ENCODE peak calls at places on chromosomes 4 and X, in four cellular contexts. One of them, this sample, is unnamed.

GRCh38 chr4:101232074-101232776 is 115.1 kb downstream of the PPP3CA start:
- DNase-seq in brain microvascular endothelial cell: peak; percentile 90
- DNase-seq in WERI-Rb-1: no peak
- DNase-seq in left ventricle myocardium inferior: no peak
- DNase-seq in this sample: no peak

GRCh38 chrX:2370436-2370835 is 130.3 kb downstream of the DHRSX start:
- DNase-seq in left ventricle myocardium inferior: no peak
- DNase-seq in WERI-Rb-1: no peak
- DNase-seq in brain microvascular endothelial cell: no peak
- DNase-seq in this sample: no peak

GRCh38 chr4:153117554-153117953 is 86.7 kb upstream of the TRIM2 start:
- DNase-seq in WERI-Rb-1: no peak
- DNase-seq in brain microvascular endothelial cell: no peak
- DNase-seq in left ventricle myocardium inferior: no peak
- DNase-seq in this sample: no peak

GRCh38 chrX:27882695-27883094 is 74.9 kb downstream of the MAGEB10 start:
- DNase-seq in brain microvascular endothelial cell: no peak
- DNase-seq in WERI-Rb-1: no peak
- DNase-seq in left ventricle myocardium inferior: no peak
- DNase-seq in this sample: no peak

GRCh38 chrX:114774691-114775090 is 190.8 kb downstream of the HTR2C start:
- DNase-seq in WERI-Rb-1: no peak
- DNase-seq in brain microvascular endothelial cell: no peak
- DNase-seq in left ventricle myocardium inferior: no peak
- DNase-seq in this sample: peak; percentile 71

GRCh38 chrX:71366674-71367256 is 608 bp downstream of the TAF1 start:
- DNase-seq in left ventricle myocardium inferior: peak; percentile 16
- DNase-seq in WERI-Rb-1: peak; percentile 25
- DNase-seq in brain microvascular endothelial cell: peak; percentile 17
- DNase-seq in this sample: no peak

GRCh38 chr4:152118108-152118507 is 357.3 kb upstream of the GATB start:
- DNase-seq in WERI-Rb-1: no peak
- DNase-seq in brain microvascular endothelial cell: no peak
- DNase-seq in left ventricle myocardium inferior: no peak
- DNase-seq in this sample: no peak

GRCh38 chr4:2243682-2244380 is 1.9 kb upstream of the HAUS3 start:
- DNase-seq in brain microvascular endothelial cell: no peak
- DNase-seq in left ventricle myocardium inferior: peak; percentile 50
- DNase-seq in WERI-Rb-1: peak; percentile 63
- DNase-seq in this sample: peak; percentile 53

GRCh38 chr4:40196724-40197281 is at the start of gene RHOH:
- DNase-seq in left ventricle myocardium inferior: no peak
- DNase-seq in brain microvascular endothelial cell: no peak
- DNase-seq in WERI-Rb-1: no peak
- DNase-seq in this sample: peak; percentile 61

GRCh38 chr4:107838138-107838618 is 13.4 kb downstream of the SGMS2 start:
- DNase-seq in brain microvascular endothelial cell: no peak
- DNase-seq in left ventricle myocardium inferior: no peak
- DNase-seq in WERI-Rb-1: no peak
- DNase-seq in this sample: no peak

GRCh38 chr4:142331646-142332045 is 514.5 kb downstream of the INPP4B start:
- DNase-seq in WERI-Rb-1: no peak
- DNase-seq in brain microvascular endothelial cell: no peak
- DNase-seq in left ventricle myocardium inferior: no peak
- DNase-seq in this sample: no peak

GRCh38 chr4:158371158-158371557 is 150.5 kb upstream of the RXFP1 start:
- DNase-seq in WERI-Rb-1: no peak
- DNase-seq in left ventricle myocardium inferior: no peak
- DNase-seq in brain microvascular endothelial cell: no peak
- DNase-seq in this sample: no peak

GRCh38 chrX:48945517-48946348 is 11.7 kb downstream of the OTUD5 start:
- DNase-seq in brain microvascular endothelial cell: peak; percentile 37
- DNase-seq in left ventricle myocardium inferior: peak; percentile 22
- DNase-seq in WERI-Rb-1: peak; percentile 61
- DNase-seq in this sample: peak; percentile 80

GRCh38 chrX:107272431-107272921 is 66.1 kb downstream of the DNAAF6 start:
- DNase-seq in brain microvascular endothelial cell: no peak
- DNase-seq in left ventricle myocardium inferior: no peak
- DNase-seq in WERI-Rb-1: no peak
- DNase-seq in this sample: peak; percentile 88

GRCh38 chr4:40363382-40363920 is 28.3 kb downstream of the CHRNA9 start:
- DNase-seq in WERI-Rb-1: no peak
- DNase-seq in left ventricle myocardium inferior: no peak
- DNase-seq in brain microvascular endothelial cell: no peak
- DNase-seq in this sample: no peak

GRCh38 chr4:18110099-18110498 is 88.5 kb upstream of the LCORL start:
- DNase-seq in WERI-Rb-1: no peak
- DNase-seq in brain microvascular endothelial cell: no peak
- DNase-seq in left ventricle myocardium inferior: no peak
- DNase-seq in this sample: no peak

GRCh38 chrX:142186103-142186502 is 19.0 kb downstream of the MAGEC2 start:
- DNase-seq in brain microvascular endothelial cell: no peak
- DNase-seq in WERI-Rb-1: no peak
- DNase-seq in left ventricle myocardium inferior: no peak
- DNase-seq in this sample: no peak

GRCh38 chr4:78186597-78187543 is 129.7 kb downstream of the FRAS1 start:
- DNase-seq in WERI-Rb-1: no peak
- DNase-seq in left ventricle myocardium inferior: no peak
- DNase-seq in brain microvascular endothelial cell: no peak
- DNase-seq in this sample: no peak

GRCh38 chr4:120009731-120010130 is 56.9 kb downstream of the MAD2L1 start:
- DNase-seq in brain microvascular endothelial cell: peak; percentile 88
- DNase-seq in WERI-Rb-1: no peak
- DNase-seq in left ventricle myocardium inferior: no peak
- DNase-seq in this sample: no peak

GRCh38 chr4:169620846-169621228 is 459 bp downstream of the CLCN3 start:
- DNase-seq in WERI-Rb-1: no peak
- DNase-seq in brain microvascular endothelial cell: peak; percentile 24
- DNase-seq in left ventricle myocardium inferior: no peak
- DNase-seq in this sample: peak; percentile 68

GRCh38 chr4:33959519-33959918 is 2284.8 kb downstream of the ARAP2 start:
- DNase-seq in WERI-Rb-1: no peak
- DNase-seq in brain microvascular endothelial cell: no peak
- DNase-seq in left ventricle myocardium inferior: no peak
- DNase-seq in this sample: no peak

GRCh38 chrX:24245201-24245600 is 68.7 kb downstream of the SUPT20HL2 start:
- DNase-seq in left ventricle myocardium inferior: no peak
- DNase-seq in WERI-Rb-1: peak; percentile 16
- DNase-seq in brain microvascular endothelial cell: no peak
- DNase-seq in this sample: peak; percentile 59

GRCh38 chrX:26918633-26919032 is 544.5 kb downstream of the PPP4R3C start:
- DNase-seq in WERI-Rb-1: peak; percentile 40
- DNase-seq in brain microvascular endothelial cell: peak; percentile 63
- DNase-seq in left ventricle myocardium inferior: no peak
- DNase-seq in this sample: peak; percentile 75

GRCh38 chr4:160217352-160217751 is 1114.5 kb downstream of the RAPGEF2 start:
- DNase-seq in left ventricle myocardium inferior: no peak
- DNase-seq in WERI-Rb-1: no peak
- DNase-seq in brain microvascular endothelial cell: no peak
- DNase-seq in this sample: no peak

GRCh38 chr4:121278811-121279368 is 101.9 kb downstream of the QRFPR start:
- DNase-seq in brain microvascular endothelial cell: peak; percentile 34
- DNase-seq in WERI-Rb-1: no peak
- DNase-seq in left ventricle myocardium inferior: no peak
- DNase-seq in this sample: no peak

GRCh38 chr4:65502151-65502691 is 168.1 kb downstream of the EPHA5 start:
- DNase-seq in WERI-Rb-1: no peak
- DNase-seq in brain microvascular endothelial cell: peak; percentile 44
- DNase-seq in left ventricle myocardium inferior: no peak
- DNase-seq in this sample: no peak

GRCh38 chr4:17773125-17773698 is 8.2 kb downstream of the FAM184B start:
- DNase-seq in brain microvascular endothelial cell: no peak
- DNase-seq in left ventricle myocardium inferior: no peak
- DNase-seq in WERI-Rb-1: no peak
- DNase-seq in this sample: no peak

GRCh38 chrX:65994519-65995501 is 45.1 kb downstream of the VSIG4 start:
- DNase-seq in brain microvascular endothelial cell: no peak
- DNase-seq in left ventricle myocardium inferior: no peak
- DNase-seq in WERI-Rb-1: no peak
- DNase-seq in this sample: no peak

GRCh38 chr4:166003811-166004210 is 130.8 kb downstream of the TLL1 start:
- DNase-seq in brain microvascular endothelial cell: no peak
- DNase-seq in WERI-Rb-1: no peak
- DNase-seq in left ventricle myocardium inferior: no peak
- DNase-seq in this sample: no peak

GRCh38 chrX:23365541-23365940 is 30.9 kb downstream of the PTCHD1 start:
- DNase-seq in brain microvascular endothelial cell: no peak
- DNase-seq in WERI-Rb-1: peak; percentile 34
- DNase-seq in left ventricle myocardium inferior: no peak
- DNase-seq in this sample: no peak

GRCh38 chr4:98970386-98970785 is 25.1 kb upstream of the METAP1 start:
- DNase-seq in brain microvascular endothelial cell: no peak
- DNase-seq in WERI-Rb-1: no peak
- DNase-seq in left ventricle myocardium inferior: no peak
- DNase-seq in this sample: no peak

GRCh38 chrX:68503830-68504229 is 5.0 kb downstream of the YIPF6 start:
- DNase-seq in WERI-Rb-1: no peak
- DNase-seq in brain microvascular endothelial cell: no peak
- DNase-seq in left ventricle myocardium inferior: no peak
- DNase-seq in this sample: no peak

GRCh38 chr4:47790105-47790504 is 47.8 kb downstream of the CORIN start:
- DNase-seq in WERI-Rb-1: no peak
- DNase-seq in left ventricle myocardium inferior: no peak
- DNase-seq in brain microvascular endothelial cell: no peak
- DNase-seq in this sample: no peak

GRCh38 chr4:86011117-86011516 is 348.7 kb downstream of the MAPK10 start:
- DNase-seq in left ventricle myocardium inferior: no peak
- DNase-seq in brain microvascular endothelial cell: peak; percentile 95
- DNase-seq in WERI-Rb-1: no peak
- DNase-seq in this sample: no peak

GRCh38 chr4:173169428-173170209 is 1.0 kb downstream of the GALNT7 start:
- DNase-seq in left ventricle myocardium inferior: peak; percentile 59
- DNase-seq in WERI-Rb-1: peak; percentile 85
- DNase-seq in brain microvascular endothelial cell: no peak
- DNase-seq in this sample: peak; percentile 86
- H3K27ac ChIP-seq in left ventricle myocardium inferior: peak overlapping the region; percentile 95
- H3K27ac ChIP-seq in WERI-Rb-1: peak overlapping the region; percentile 79
- H3K27ac ChIP-seq in brain microvascular endothelial cell: peak overlapping the region; percentile 67
- H3K27ac ChIP-seq in this sample: peak overlapping the region; percentile 62

DNA sequence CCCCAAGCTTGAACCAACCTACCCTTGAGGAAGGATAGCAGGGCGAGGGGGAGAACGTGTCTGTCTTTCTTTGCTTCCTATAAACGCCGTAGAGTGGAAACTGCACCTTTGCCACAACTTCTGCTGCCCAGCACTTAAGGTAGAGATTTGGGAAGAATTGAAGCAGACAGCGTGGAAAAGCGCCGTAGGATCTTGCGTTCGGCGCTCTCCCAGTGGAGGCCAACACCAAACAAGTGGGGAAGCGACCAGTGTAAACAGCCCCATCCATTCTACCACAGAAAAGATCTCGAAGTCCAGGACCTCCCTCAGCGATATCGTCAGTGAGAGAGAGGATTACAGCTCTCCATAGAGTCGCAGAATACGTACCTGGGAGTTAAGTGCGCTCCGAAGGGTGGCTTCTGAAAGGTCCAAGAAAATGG is 3.9 kb upstream of the NKX6-1 start:
- DNase-seq in left ventricle myocardium inferior: no peak
- DNase-seq in brain microvascular endothelial cell: no peak
- DNase-seq in WERI-Rb-1: no peak
- DNase-seq in this sample: peak; percentile 58
- H3K27me3 ChIP-seq in left ventricle myocardium inferior: peaks cover 100% of the 10 kb centered on the region
- H3K27me3 ChIP-seq in brain microvascular endothelial cell: peaks cover 41% of the 10 kb centered on the region
- H3K27me3 ChIP-seq in WERI-Rb-1: peaks cover 42% of the 10 kb centered on the region
- H3K27me3 ChIP-seq in this sample: peaks cover 70% of the 10 kb centered on the region

DNA sequence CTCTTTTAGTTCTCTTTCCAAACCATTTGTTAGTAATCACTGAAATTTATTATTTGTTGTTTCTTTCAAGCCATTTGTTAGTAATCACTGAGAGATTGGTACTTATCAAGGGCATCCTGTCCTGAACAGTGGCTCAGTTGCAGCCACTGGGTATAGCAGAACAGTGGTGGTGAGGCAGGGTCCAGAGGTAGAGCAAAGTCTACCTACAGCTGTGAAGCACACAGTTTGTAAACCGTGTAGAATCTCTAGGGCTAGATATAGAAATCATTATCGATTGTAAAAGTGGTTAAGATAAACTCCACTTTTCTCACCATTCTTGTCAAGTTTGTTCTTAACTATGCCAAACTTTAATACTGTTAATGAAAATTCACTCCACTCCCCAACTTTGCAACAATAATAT is 4.1 kb downstream of the JADE3 start:
- DNase-seq in left ventricle myocardium inferior: no peak
- DNase-seq in brain microvascular endothelial cell: no peak
- DNase-seq in WERI-Rb-1: no peak
- DNase-seq in this sample: no peak
- H3K27ac ChIP-seq in left ventricle myocardium inferior: no peak overlapping the region
- H3K27ac ChIP-seq in brain microvascular endothelial cell: no peak overlapping the region
- H3K27ac ChIP-seq in WERI-Rb-1: no peak overlapping the region
- H3K27ac ChIP-seq in this sample: no peak overlapping the region

DNA sequence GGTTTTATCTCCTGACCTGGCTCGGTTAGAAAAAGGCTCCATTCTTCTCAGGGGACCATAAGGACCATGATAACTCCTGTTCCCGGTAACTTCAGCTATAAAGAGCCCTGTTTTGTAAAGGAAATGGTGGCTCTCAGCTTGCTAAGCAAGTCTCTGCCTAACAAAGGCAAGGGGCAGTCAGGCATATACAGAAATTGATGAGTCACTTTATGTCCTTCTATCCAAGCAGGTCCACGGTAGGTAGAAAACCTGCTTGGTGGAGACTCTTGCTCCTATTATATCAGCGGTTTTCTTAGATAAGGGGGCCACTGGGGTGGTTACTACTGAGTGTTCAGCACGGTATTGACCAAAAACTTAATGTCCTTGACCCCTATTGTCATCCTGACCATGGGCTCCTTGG is 203.0 kb upstream of the KLF8 start:
- DNase-seq in brain microvascular endothelial cell: no peak
- DNase-seq in left ventricle myocardium inferior: no peak
- DNase-seq in WERI-Rb-1: no peak
- DNase-seq in this sample: no peak
- H3K27me3 ChIP-seq in brain microvascular endothelial cell: no peaks in the 10 kb centered on the region
- H3K27me3 ChIP-seq in left ventricle myocardium inferior: no peaks in the 10 kb centered on the region
- H3K27me3 ChIP-seq in WERI-Rb-1: peaks cover 42% of the 10 kb centered on the region
- H3K27me3 ChIP-seq in this sample: no peaks in the 10 kb centered on the region

GRCh38 chr4:26238782-26239647 is 81.8 kb upstream of the RBPJ start:
- DNase-seq in WERI-Rb-1: peak; percentile 98
- DNase-seq in left ventricle myocardium inferior: no peak
- DNase-seq in brain microvascular endothelial cell: peak; percentile 67
- DNase-seq in this sample: peak; percentile 65
- H3K27ac ChIP-seq in WERI-Rb-1: peak overlapping the region; percentile 99
- H3K27ac ChIP-seq in left ventricle myocardium inferior: peak overlapping the region; percentile 24
- H3K27ac ChIP-seq in brain microvascular endothelial cell: peak overlapping the region; percentile 15
- H3K27ac ChIP-seq in this sample: peak overlapping the region; percentile 85

DNA sequence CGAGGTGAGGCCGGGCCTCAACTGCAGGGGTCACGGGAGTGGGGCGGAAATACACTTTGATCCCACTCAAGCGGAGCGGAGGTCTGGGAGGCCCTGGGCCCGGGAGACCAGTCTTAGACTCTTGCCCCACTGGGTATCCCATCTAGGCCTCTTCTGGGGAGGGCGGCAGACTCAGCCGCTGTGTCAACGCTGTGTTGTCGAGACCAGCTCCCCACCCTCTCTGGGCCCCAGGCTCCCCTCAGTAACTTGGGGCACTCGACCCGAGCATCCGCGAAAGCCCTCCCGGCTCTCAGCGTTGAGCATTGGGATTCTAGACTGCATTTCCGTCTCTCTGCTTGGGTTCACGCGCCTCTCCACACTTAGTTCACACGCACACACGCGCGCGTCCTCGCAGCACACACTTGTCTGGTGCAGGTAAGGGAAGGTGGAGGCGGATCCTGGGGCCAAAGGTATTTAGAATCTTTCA is 1.7 kb downstream of the NKX3-2 start:
- DNase-seq in brain microvascular endothelial cell: no peak
- DNase-seq in left ventricle myocardium inferior: no peak
- DNase-seq in WERI-Rb-1: peak; percentile 5
- DNase-seq in this sample: peak; percentile 64
- H3K27me3 ChIP-seq in brain microvascular endothelial cell: peaks cover 89% of the 10 kb centered on the region
- H3K27me3 ChIP-seq in left ventricle myocardium inferior: peaks cover 100% of the 10 kb centered on the region
- H3K27me3 ChIP-seq in WERI-Rb-1: peaks cover 31% of the 10 kb centered on the region
- H3K27me3 ChIP-seq in this sample: peaks cover 95% of the 10 kb centered on the region